ENCODE peak calls at places on chromosomes 11 and 22, in four cellular contexts. E is fibroblast of pulmonary artery, G is HFF-Myc, D is AG04450. K is an unnamed sample.

GRCh38 chr11:117096140-117096972 is 1.9 kb downstream of the SIK3 start:
- DNase-seq in E (no peak), G (no peak), D (no peak), K (peak)

GRCh38 chr11:116459233-116459632 is 313.6 kb downstream of the BUD13 start:
- DNase-seq in D (no peak), G (no peak), E (no peak), K (no peak)

GRCh38 chr11:119415966-119416365 is 7.0 kb downstream of the THY1 start:
- DNase-seq in G (no peak), D (no peak), E (no peak), K (no peak)

GRCh38 chr11:117517097-117517496 is 189.4 kb downstream of the CEP164 start:
- DNase-seq in G (no peak), D (no peak), E (no peak), K (no peak)

GRCh38 chr22:22748297-22748743 is 103.9 kb downstream of the GGTLC2 start:
- DNase-seq in G (no peak), D (peak), E (peak), K (peak)

GRCh38 chr11:18203723-18204122 is 31.1 kb downstream of the MRGPRX4 start:
- DNase-seq in D (no peak), G (peak), E (peak), K (peak)

GRCh38 chr11:60989108-60989650 is 17.7 kb downstream of the CD6 start:
- DNase-seq in G (no peak), D (no peak), E (no peak), K (no peak)

GRCh38 chr11:117210620-117211019 is 11.4 kb downstream of the TAGLN start:
- DNase-seq in G (no peak), E (peak), D (no peak), K (no peak)

GRCh38 chr22:38850941-38851849 is 7.4 kb upstream of the NPTXR start:
- DNase-seq in D (peak), E (peak), G (no peak), K (peak)

GRCh38 chr22:38871360-38872171 is 450 bp downstream of the CBX6 start:
- DNase-seq in E (no peak), G (no peak), D (no peak), K (peak)

GRCh38 chr11:68632802-68633201 is 51.5 kb upstream of the GAL start:
- DNase-seq in D (peak), G (peak), E (peak), K (peak)

GRCh38 chr22:49243965-49244364 is 583.7 kb downstream of the BRD1 start:
- DNase-seq in G (no peak), D (no peak), E (no peak), K (no peak)

GRCh38 chr11:36037031-36037430 is 93.2 kb downstream of the LDLRAD3 start:
- DNase-seq in D (no peak), G (no peak), E (peak), K (no peak)

GRCh38 chr22:25775501-25775900 is 33.5 kb downstream of the MYO18B start:
- DNase-seq in G (no peak), D (no peak), E (no peak), K (peak)

GRCh38 chr11:11977206-11977938 is 31.1 kb downstream of the DKK3 start:
- DNase-seq in D (peak), E (peak), G (peak), K (peak)

GRCh38 chr11:73359930-73360742 is 16.1 kb upstream of the RELT start:
- DNase-seq in D (no peak), E (peak), G (peak), K (peak)

GRCh38 chr11:118924591-118925585 is 838 bp downstream of the BCL9L start:
- DNase-seq in E (no peak), G (no peak), D (no peak), K (no peak)

GRCh38 chr11:88151866-88152265 is 23.4 kb downstream of the RAB38 start:
- DNase-seq in G (no peak), E (no peak), D (no peak), K (no peak)

GRCh38 chr11:30282289-30282631 is 40.6 kb upstream of the ARL14EP start:
- DNase-seq in E (no peak), G (no peak), D (no peak), K (no peak)

GRCh38 chr22:46107753-46108563 is 42.4 kb upstream of the PPARA start:
- DNase-seq in G (no peak), E (no peak), D (no peak), K (no peak)

GRCh38 chr11:829116-829945 is 1.6 kb downstream of the CRACR2B start:
- DNase-seq in G (no peak), D (no peak), E (no peak), K (no peak)
- H3K4me3 ChIP-seq in G (peak), D (peak), E (no peak), K (peak)

GRCh38 chr11:45149483-45150056 is 3.1 kb downstream of the PRDM11 start:
- DNase-seq in D (no peak), G (no peak), E (no peak), K (no peak)
- TF ChIP-seq CTCF in D (no peak), G (no peak), E (no peak), K (no peak)

GRCh38 chr11:70430671-70431574 is 32.6 kb downstream of the CTTN start:
- DNase-seq in E (no peak), D (no peak), G (no peak), K (no peak)

GRCh38 chr11:70430122-70430521 is 31.8 kb downstream of the CTTN start:
- DNase-seq in D (no peak), G (no peak), E (no peak), K (no peak)

GRCh38 chr11:70428701-70429427 is 30.5 kb downstream of the CTTN start:
- DNase-seq in G (no peak), D (no peak), E (no peak), K (no peak)

GRCh38 chr11:70431611-70432010 is 33.3 kb downstream of the CTTN start:
- DNase-seq in D (no peak), G (no peak), E (no peak), K (no peak)

DNA sequence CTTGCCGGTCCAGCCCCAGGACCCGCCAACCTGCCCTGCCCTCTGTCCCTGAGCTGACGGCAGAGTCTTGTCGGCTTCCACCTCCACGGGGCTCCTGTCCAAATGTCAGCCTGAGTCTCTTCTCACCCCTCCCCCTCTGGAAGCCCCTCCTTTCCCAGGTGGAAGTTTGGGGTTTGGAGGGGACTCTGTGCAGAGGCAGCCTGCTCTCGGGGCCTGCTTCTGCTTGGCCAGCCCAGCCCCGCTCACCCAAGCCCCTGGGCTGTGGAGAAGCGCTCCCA is 31.0 kb downstream of the CTTN start:
- DNase-seq in G (no peak), D (no peak), E (no peak), K (no peak)
- H3K4me3 ChIP-seq in G (no peak), D (no peak), E (no peak), K (no peak)

DNA sequence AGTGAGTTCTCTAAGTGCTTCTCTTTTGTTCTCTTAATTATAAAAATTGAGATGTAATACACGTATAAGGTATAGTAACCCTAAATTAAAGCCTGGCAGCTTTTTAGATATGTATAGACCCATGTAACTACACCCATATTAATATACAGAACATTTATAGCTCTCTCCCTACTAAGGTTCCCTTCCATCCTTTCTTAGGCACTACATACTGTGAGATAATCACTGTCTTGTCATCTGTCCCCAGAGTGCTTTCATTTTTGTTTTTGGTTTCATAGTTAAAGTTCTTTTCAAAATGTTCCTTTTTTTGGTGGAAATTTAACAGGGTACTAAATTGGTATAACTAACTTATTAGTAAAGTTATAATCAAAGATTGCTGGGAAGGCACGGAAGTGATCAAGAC is 49.1 kb downstream of the MTMR3 start:
- DNase-seq in E (no peak), G (no peak), D (no peak), K (no peak)
- TF ChIP-seq CTCF in E (no peak), G (no peak), D (no peak), K (no peak)

GRCh38 chr11:2094354-2095197 is 44.6 kb downstream of the IGF2 start:
- DNase-seq in G (no peak), E (no peak), D (no peak), K (no peak)
- H3K4me3 ChIP-seq in G (no peak), E (no peak), D (no peak), K (no peak)

GRCh38 chr11:86460461-86461404 is 86.0 kb downstream of the CCDC81 start:
- DNase-seq in G (no peak), D (no peak), E (peak), K (peak)
- TF ChIP-seq CTCF in G (no peak), D (peak), E (no peak), K (no peak)

K was measured in fibroblast of villous mesenchyme.